ENCODE peak calls at places on chromosomes 7 and 10, in five cellular contexts. One of them, this sample, is unnamed.

GRCh38 chr10:64332551-64332950 is 811.4 kb downstream of the REEP3 start:
- DNase-seq in GM13976: no peak
- DNase-seq in stimulated activated CD8-positive, alpha-beta memory T cell treated with anti-CD3 and anti-CD28 coated beads, Interleukin-2, amount 100 ng/mL, for 1 hour: no peak
- DNase-seq in SK-N-SH: no peak
- DNase-seq in OCI-M1: no peak
- DNase-seq in this sample: no peak

GRCh38 chr10:79582096-79582495 is 21.9 kb upstream of the SFTPA2 start:
- DNase-seq in OCI-M1: no peak
- DNase-seq in SK-N-SH: no peak
- DNase-seq in GM13976: no peak
- DNase-seq in stimulated activated CD8-positive, alpha-beta memory T cell treated with anti-CD3 and anti-CD28 coated beads, Interleukin-2, amount 100 ng/mL, for 1 hour: no peak
- DNase-seq in this sample: no peak

GRCh38 chr7:101947899-101948298 is 130.5 kb downstream of the CUX1 start:
- DNase-seq in stimulated activated CD8-positive, alpha-beta memory T cell treated with anti-CD3 and anti-CD28 coated beads, Interleukin-2, amount 100 ng/mL, for 1 hour: no peak
- DNase-seq in GM13976: no peak
- DNase-seq in OCI-M1: peak
- DNase-seq in SK-N-SH: peak
- DNase-seq in this sample: no peak

GRCh38 chr10:14705548-14706234 is 69.0 kb downstream of the FAM107B start:
- DNase-seq in SK-N-SH: no peak
- DNase-seq in OCI-M1: peak
- DNase-seq in stimulated activated CD8-positive, alpha-beta memory T cell treated with anti-CD3 and anti-CD28 coated beads, Interleukin-2, amount 100 ng/mL, for 1 hour: no peak
- DNase-seq in GM13976: no peak
- DNase-seq in this sample: no peak

GRCh38 chr10:788796-789748 is 99.6 kb upstream of the DIP2C start:
- DNase-seq in GM13976: peak
- DNase-seq in SK-N-SH: peak
- DNase-seq in stimulated activated CD8-positive, alpha-beta memory T cell treated with anti-CD3 and anti-CD28 coated beads, Interleukin-2, amount 100 ng/mL, for 1 hour: no peak
- DNase-seq in OCI-M1: peak
- DNase-seq in this sample: peak

GRCh38 chr7:37758467-37758866 is 74.9 kb downstream of the GPR141 start:
- DNase-seq in SK-N-SH: no peak
- DNase-seq in OCI-M1: peak
- DNase-seq in stimulated activated CD8-positive, alpha-beta memory T cell treated with anti-CD3 and anti-CD28 coated beads, Interleukin-2, amount 100 ng/mL, for 1 hour: no peak
- DNase-seq in GM13976: no peak
- DNase-seq in this sample: no peak

GRCh38 chr10:13483073-13483472 is 45.7 kb downstream of the BEND7 start:
- DNase-seq in GM13976: peak
- DNase-seq in OCI-M1: no peak
- DNase-seq in SK-N-SH: no peak
- DNase-seq in stimulated activated CD8-positive, alpha-beta memory T cell treated with anti-CD3 and anti-CD28 coated beads, Interleukin-2, amount 100 ng/mL, for 1 hour: no peak
- DNase-seq in this sample: no peak

GRCh38 chr7:94239661-94240234 is 154.9 kb upstream of the COL1A2 start:
- DNase-seq in SK-N-SH: no peak
- DNase-seq in GM13976: no peak
- DNase-seq in stimulated activated CD8-positive, alpha-beta memory T cell treated with anti-CD3 and anti-CD28 coated beads, Interleukin-2, amount 100 ng/mL, for 1 hour: no peak
- DNase-seq in OCI-M1: peak
- DNase-seq in this sample: no peak

GRCh38 chr10:129955591-129956284 is 8.3 kb downstream of the EBF3 start:
- DNase-seq in OCI-M1: no peak
- DNase-seq in GM13976: no peak
- DNase-seq in SK-N-SH: no peak
- DNase-seq in stimulated activated CD8-positive, alpha-beta memory T cell treated with anti-CD3 and anti-CD28 coated beads, Interleukin-2, amount 100 ng/mL, for 1 hour: no peak
- DNase-seq in this sample: no peak

GRCh38 chr7:100951888-100952560 is 2.7 kb downstream of the MUC3A start:
- DNase-seq in SK-N-SH: no peak
- DNase-seq in GM13976: no peak
- DNase-seq in stimulated activated CD8-positive, alpha-beta memory T cell treated with anti-CD3 and anti-CD28 coated beads, Interleukin-2, amount 100 ng/mL, for 1 hour: no peak
- DNase-seq in OCI-M1: no peak
- DNase-seq in this sample: no peak